ENCODE peak calls at places on chromosome 20, in nine cellular contexts. One of them, this sample, is unnamed.

GRCh38 chr20:14069796-14070195 is 74.5 kb downstream of the MACROD2 start:
- DNase-seq in A549: no peak
- DNase-seq in breast epithelium: no peak
- DNase-seq in endothelial cell of umbilical vein: no peak
- DNase-seq in gastrocnemius medialis: no peak
- DNase-seq in right lobe of liver: no peak
- DNase-seq in IMR-90: no peak
- DNase-seq in Peyer's patch: no peak
- DNase-seq in tibial nerve: no peak
- DNase-seq in this sample: no peak

GRCh38 chr20:19934792-19935491 is 82.2 kb upstream of the NAA20 start:
- DNase-seq in breast epithelium: peak; percentile 91
- DNase-seq in Peyer's patch: peak; percentile 70
- DNase-seq in right lobe of liver: no peak
- DNase-seq in gastrocnemius medialis: peak; percentile 70
- DNase-seq in A549: peak; percentile 74
- DNase-seq in endothelial cell of umbilical vein: peak; percentile 94
- DNase-seq in tibial nerve: peak; percentile 63
- DNase-seq in IMR-90: no peak
- DNase-seq in this sample: no peak

GRCh38 chr20:17971571-17972013 is 2.8 kb downstream of the MGME1 start:
- DNase-seq in endothelial cell of umbilical vein: peak; percentile 86
- DNase-seq in IMR-90: peak; percentile 57
- DNase-seq in gastrocnemius medialis: no peak
- DNase-seq in right lobe of liver: no peak
- DNase-seq in tibial nerve: no peak
- DNase-seq in breast epithelium: peak; percentile 44
- DNase-seq in A549: no peak
- DNase-seq in Peyer's patch: peak; percentile 56
- DNase-seq in this sample: no peak

GRCh38 chr20:52209154-52209571 is 17.6 kb upstream of the ZFP64 start:
- DNase-seq in A549: no peak
- DNase-seq in breast epithelium: no peak
- DNase-seq in Peyer's patch: no peak
- DNase-seq in gastrocnemius medialis: no peak
- DNase-seq in IMR-90: no peak
- DNase-seq in tibial nerve: no peak
- DNase-seq in right lobe of liver: no peak
- DNase-seq in endothelial cell of umbilical vein: no peak
- DNase-seq in this sample: no peak

GRCh38 chr20:2421247-2421646 is 40.5 kb downstream of the TGM6 start:
- DNase-seq in gastrocnemius medialis: no peak
- DNase-seq in right lobe of liver: no peak
- DNase-seq in A549: peak; percentile 29
- DNase-seq in IMR-90: no peak
- DNase-seq in Peyer's patch: no peak
- DNase-seq in tibial nerve: no peak
- DNase-seq in breast epithelium: no peak
- DNase-seq in endothelial cell of umbilical vein: no peak
- DNase-seq in this sample: no peak

GRCh38 chr20:300345-300744 is 3.0 kb downstream of the ZCCHC3 start:
- DNase-seq in gastrocnemius medialis: no peak
- DNase-seq in IMR-90: no peak
- DNase-seq in A549: no peak
- DNase-seq in Peyer's patch: no peak
- DNase-seq in breast epithelium: no peak
- DNase-seq in tibial nerve: no peak
- DNase-seq in right lobe of liver: no peak
- DNase-seq in endothelial cell of umbilical vein: no peak
- DNase-seq in this sample: no peak

GRCh38 chr20:18012901-18013300 is 44.1 kb downstream of the MGME1 start:
- DNase-seq in gastrocnemius medialis: no peak
- DNase-seq in right lobe of liver: no peak
- DNase-seq in endothelial cell of umbilical vein: no peak
- DNase-seq in A549: no peak
- DNase-seq in tibial nerve: no peak
- DNase-seq in Peyer's patch: no peak
- DNase-seq in IMR-90: no peak
- DNase-seq in breast epithelium: no peak
- DNase-seq in this sample: no peak

GRCh38 chr20:1456300-1456699 is 10.3 kb downstream of the NSFL1C start:
- DNase-seq in breast epithelium: no peak
- DNase-seq in Peyer's patch: no peak
- DNase-seq in tibial nerve: no peak
- DNase-seq in IMR-90: peak; percentile 33
- DNase-seq in right lobe of liver: no peak
- DNase-seq in gastrocnemius medialis: no peak
- DNase-seq in A549: no peak
- DNase-seq in endothelial cell of umbilical vein: no peak
- DNase-seq in this sample: no peak

GRCh38 chr20:63699466-63700198 is 3.2 kb downstream of the TNFRSF6B start:
- DNase-seq in Peyer's patch: peak; percentile 45
- DNase-seq in tibial nerve: peak; percentile 4
- DNase-seq in gastrocnemius medialis: peak; percentile 13
- DNase-seq in IMR-90: no peak
- DNase-seq in right lobe of liver: peak; percentile 38
- DNase-seq in breast epithelium: no peak
- DNase-seq in A549: no peak
- DNase-seq in endothelial cell of umbilical vein: no peak
- DNase-seq in this sample: peak; percentile 75

GRCh38 chr20:24769878-24770627 is 179.0 kb upstream of the CST7 start:
- DNase-seq in Peyer's patch: peak; percentile 29
- DNase-seq in IMR-90: no peak
- DNase-seq in breast epithelium: no peak
- DNase-seq in A549: no peak
- DNase-seq in right lobe of liver: peak; percentile 27
- DNase-seq in gastrocnemius medialis: no peak
- DNase-seq in endothelial cell of umbilical vein: no peak
- DNase-seq in tibial nerve: no peak
- DNase-seq in this sample: peak; percentile 77

GRCh38 chr20:18019068-18019467 is 38.6 kb downstream of the OVOL2 start:
- DNase-seq in IMR-90: peak; percentile 4
- DNase-seq in endothelial cell of umbilical vein: no peak
- DNase-seq in Peyer's patch: no peak
- DNase-seq in right lobe of liver: no peak
- DNase-seq in breast epithelium: no peak
- DNase-seq in tibial nerve: no peak
- DNase-seq in A549: peak; percentile 26
- DNase-seq in gastrocnemius medialis: no peak
- DNase-seq in this sample: no peak

GRCh38 chr20:25277941-25278521 is 30.1 kb downstream of the PYGB start:
- DNase-seq in A549: no peak
- DNase-seq in Peyer's patch: peak; percentile 77
- DNase-seq in right lobe of liver: peak; percentile 28
- DNase-seq in endothelial cell of umbilical vein: no peak
- DNase-seq in IMR-90: no peak
- DNase-seq in breast epithelium: no peak
- DNase-seq in tibial nerve: no peak
- DNase-seq in gastrocnemius medialis: peak; percentile 81
- DNase-seq in this sample: peak; percentile 60

GRCh38 chr20:47529840-47530239 is 28.2 kb downstream of the NCOA3 start:
- DNase-seq in endothelial cell of umbilical vein: no peak
- DNase-seq in tibial nerve: no peak
- DNase-seq in A549: no peak
- DNase-seq in breast epithelium: no peak
- DNase-seq in right lobe of liver: no peak
- DNase-seq in gastrocnemius medialis: no peak
- DNase-seq in IMR-90: peak; percentile 41
- DNase-seq in Peyer's patch: no peak
- DNase-seq in this sample: no peak

GRCh38 chr20:41447026-41447425 is 80.4 kb upstream of the EMILIN3 start:
- DNase-seq in tibial nerve: no peak
- DNase-seq in endothelial cell of umbilical vein: no peak
- DNase-seq in gastrocnemius medialis: no peak
- DNase-seq in IMR-90: no peak
- DNase-seq in right lobe of liver: no peak
- DNase-seq in A549: no peak
- DNase-seq in Peyer's patch: no peak
- DNase-seq in breast epithelium: no peak
- DNase-seq in this sample: no peak

GRCh38 chr20:57445298-57445697 is 54.1 kb downstream of the RBM38 start:
- DNase-seq in A549: no peak
- DNase-seq in right lobe of liver: no peak
- DNase-seq in breast epithelium: no peak
- DNase-seq in Peyer's patch: no peak
- DNase-seq in IMR-90: peak; percentile 76
- DNase-seq in endothelial cell of umbilical vein: no peak
- DNase-seq in tibial nerve: no peak
- DNase-seq in gastrocnemius medialis: peak; percentile 94
- DNase-seq in this sample: no peak

GRCh38 chr20:2695206-2695983 is 2.8 kb downstream of the EBF4 start:
- DNase-seq in Peyer's patch: no peak
- DNase-seq in endothelial cell of umbilical vein: no peak
- DNase-seq in gastrocnemius medialis: no peak
- DNase-seq in breast epithelium: no peak
- DNase-seq in tibial nerve: no peak
- DNase-seq in right lobe of liver: no peak
- DNase-seq in IMR-90: no peak
- DNase-seq in A549: no peak
- DNase-seq in this sample: peak; percentile 57

GRCh38 chr20:2865630-2866029 is 7.7 kb upstream of the PTPRA start:
- DNase-seq in right lobe of liver: no peak
- DNase-seq in breast epithelium: no peak
- DNase-seq in endothelial cell of umbilical vein: no peak
- DNase-seq in A549: no peak
- DNase-seq in Peyer's patch: no peak
- DNase-seq in IMR-90: no peak
- DNase-seq in tibial nerve: no peak
- DNase-seq in gastrocnemius medialis: no peak
- DNase-seq in this sample: no peak

GRCh38 chr20:62363920-62364851 is 2.9 kb downstream of the LAMA5 start:
- DNase-seq in tibial nerve: no peak
- DNase-seq in Peyer's patch: no peak
- DNase-seq in gastrocnemius medialis: peak; percentile 28
- DNase-seq in A549: peak; percentile 62
- DNase-seq in IMR-90: no peak
- DNase-seq in right lobe of liver: peak; percentile 51
- DNase-seq in endothelial cell of umbilical vein: peak; percentile 88
- DNase-seq in breast epithelium: no peak
- DNase-seq in this sample: no peak
- H3K4me1 ChIP-seq in tibial nerve: peaks cover 94% of the 10 kb centered on the region
- H3K4me1 ChIP-seq in Peyer's patch: peaks cover 19% of the 10 kb centered on the region
- H3K4me1 ChIP-seq in gastrocnemius medialis: peaks cover 49% of the 10 kb centered on the region
- H3K4me1 ChIP-seq in A549: peaks cover 60% of the 10 kb centered on the region
- H3K4me1 ChIP-seq in IMR-90: peaks cover 19% of the 10 kb centered on the region
- H3K4me1 ChIP-seq in right lobe of liver: peaks cover 41% of the 10 kb centered on the region
- H3K4me1 ChIP-seq in endothelial cell of umbilical vein: peaks cover 56% of the 10 kb centered on the region
- H3K4me1 ChIP-seq in breast epithelium: peaks cover 29% of the 10 kb centered on the region
- H3K4me1 ChIP-seq in this sample: peaks cover 94% of the 10 kb centered on the region

DNA sequence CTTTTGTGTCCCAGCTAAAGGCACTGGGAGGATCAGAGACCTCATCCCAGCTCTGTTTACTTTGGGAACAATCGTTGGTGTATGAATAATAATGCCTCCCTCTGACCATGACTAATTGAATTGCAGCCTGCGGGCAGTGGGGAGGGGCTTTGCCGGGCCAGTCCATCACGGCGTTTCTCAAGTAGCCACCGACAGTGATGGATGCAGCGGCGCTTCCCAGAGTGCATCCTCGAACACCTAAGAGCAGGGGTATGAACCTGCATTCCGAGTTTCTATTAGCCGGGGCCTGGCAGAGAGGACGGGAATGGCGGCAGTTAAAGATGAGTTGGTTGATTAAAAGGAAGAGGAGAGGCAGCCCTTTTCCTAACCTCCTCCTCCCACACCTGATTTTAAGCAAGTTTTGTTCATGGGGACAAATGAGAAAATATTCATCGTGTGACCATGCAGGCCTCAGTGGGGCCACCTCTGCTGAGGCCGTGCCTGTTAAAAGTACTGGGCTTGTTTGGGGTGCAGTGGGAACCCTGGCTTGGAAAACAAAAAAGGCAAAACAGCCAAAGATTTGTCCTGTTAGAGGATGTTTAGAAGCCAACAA is 154.1 kb downstream of the FOXA2 start:
- DNase-seq in right lobe of liver: no peak
- DNase-seq in A549: peak; percentile 88
- DNase-seq in gastrocnemius medialis: no peak
- DNase-seq in Peyer's patch: no peak
- DNase-seq in endothelial cell of umbilical vein: no peak
- DNase-seq in IMR-90: no peak
- DNase-seq in tibial nerve: no peak
- DNase-seq in breast epithelium: no peak
- DNase-seq in this sample: no peak
- TF ChIP-seq POLR2A in right lobe of liver: no peak
- TF ChIP-seq POLR2A in A549: peak; percentile 10
- TF ChIP-seq POLR2A in gastrocnemius medialis: no peak
- TF ChIP-seq POLR2A in Peyer's patch: no peak
- TF ChIP-seq POLR2A in endothelial cell of umbilical vein: no peak
- TF ChIP-seq POLR2A in IMR-90: no peak
- TF ChIP-seq POLR2A in tibial nerve: no peak
- TF ChIP-seq POLR2A in breast epithelium: no peak
- TF ChIP-seq POLR2A in this sample: no peak

GRCh38 chr20:10667077-10667401 is 6.8 kb downstream of the JAG1 start:
- DNase-seq in Peyer's patch: no peak
- DNase-seq in right lobe of liver: no peak
- DNase-seq in tibial nerve: no peak
- DNase-seq in endothelial cell of umbilical vein: peak; percentile 89
- DNase-seq in breast epithelium: no peak
- DNase-seq in IMR-90: no peak
- DNase-seq in gastrocnemius medialis: no peak
- DNase-seq in A549: no peak
- DNase-seq in this sample: peak; percentile 85
- H3K4me1 ChIP-seq in Peyer's patch: peaks cover 4% of the 10 kb centered on the region
- H3K4me1 ChIP-seq in right lobe of liver: no peaks in the 10 kb centered on the region
- H3K4me1 ChIP-seq in tibial nerve: peaks cover 92% of the 10 kb centered on the region
- H3K4me1 ChIP-seq in endothelial cell of umbilical vein: peaks cover 67% of the 10 kb centered on the region
- H3K4me1 ChIP-seq in breast epithelium: peaks cover 4% of the 10 kb centered on the region
- H3K4me1 ChIP-seq in IMR-90: peaks cover 12% of the 10 kb centered on the region
- H3K4me1 ChIP-seq in gastrocnemius medialis: peaks cover 65% of the 10 kb centered on the region
- H3K4me1 ChIP-seq in A549: peaks cover 80% of the 10 kb centered on the region
- H3K4me1 ChIP-seq in this sample: peaks cover 91% of the 10 kb centered on the region

DNA sequence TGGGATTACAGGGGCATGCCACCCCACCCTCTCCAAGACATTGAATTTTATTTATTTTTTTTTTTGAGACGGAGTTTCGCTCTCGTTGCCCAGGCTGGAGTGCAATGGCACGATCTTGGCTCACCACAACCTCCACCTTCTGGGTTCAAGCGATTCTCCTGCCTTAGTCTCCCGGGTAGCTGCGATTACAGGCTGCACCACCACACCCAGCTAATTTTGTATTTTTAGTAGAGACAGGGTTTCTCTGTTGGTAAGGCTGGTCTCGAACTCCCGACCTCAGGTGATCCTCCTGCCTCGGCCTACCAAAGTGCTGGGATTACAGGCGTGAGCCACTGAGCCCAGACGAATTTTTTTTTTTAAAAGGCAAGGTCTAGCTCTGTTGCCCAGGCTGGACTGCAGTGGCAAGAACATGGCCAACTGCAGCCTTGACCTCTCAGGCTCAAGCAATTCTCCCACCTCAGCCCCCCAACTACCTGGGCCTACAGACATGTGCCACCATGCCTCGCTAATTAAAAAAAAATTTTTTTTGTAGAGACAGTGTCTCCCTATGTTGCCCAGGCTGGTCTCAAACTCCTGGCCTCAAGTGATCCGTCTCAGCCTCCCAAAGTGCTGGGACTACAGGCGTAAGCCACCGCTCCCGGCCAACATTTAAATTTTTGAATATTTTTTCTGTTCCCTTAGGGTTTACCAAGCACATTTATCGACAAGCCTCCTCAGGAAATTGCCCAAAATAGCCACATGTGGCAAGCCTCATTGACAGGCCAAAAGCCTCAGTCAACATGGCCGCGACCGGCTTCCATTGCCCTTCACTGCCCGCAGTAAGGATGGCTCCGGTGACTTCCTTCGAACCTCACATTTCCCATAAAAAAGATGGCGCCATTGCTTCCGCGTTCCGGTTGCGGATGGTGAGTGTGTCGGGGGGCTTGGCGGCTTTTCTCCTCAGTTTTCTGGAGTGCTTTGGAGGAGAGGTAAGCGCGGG is at the start of gene SHLD1:
- DNase-seq in endothelial cell of umbilical vein: peak; percentile 75
- DNase-seq in A549: peak; percentile 93
- DNase-seq in IMR-90: peak; percentile 88
- DNase-seq in tibial nerve: peak; percentile 70
- DNase-seq in breast epithelium: peak; percentile 71
- DNase-seq in Peyer's patch: peak; percentile 80
- DNase-seq in right lobe of liver: peak; percentile 83
- DNase-seq in gastrocnemius medialis: peak; percentile 83
- DNase-seq in this sample: peak; percentile 92
- TF ChIP-seq POLR2A in endothelial cell of umbilical vein: no peak
- TF ChIP-seq POLR2A in A549: peak; percentile 28
- TF ChIP-seq POLR2A in IMR-90: peak; percentile 56
- TF ChIP-seq POLR2A in tibial nerve: no peak
- TF ChIP-seq POLR2A in breast epithelium: no peak
- TF ChIP-seq POLR2A in Peyer's patch: no peak
- TF ChIP-seq POLR2A in right lobe of liver: no peak
- TF ChIP-seq POLR2A in gastrocnemius medialis: no peak
- TF ChIP-seq POLR2A in this sample: no peak